ENCODE peak calls at places on chromosomes 3 and 15, in seven cellular contexts. P is neuronal stem cell, T is H9, L is H1, U is IMR-90, N is mesenchymal stem cell, G is trophoblast cell. B is an unnamed sample.
A peak's percentile ranks its signal among the peaks of the same experiment; 100 is the strongest.

GRCh38 chr15:75532413-75533250 is 46.5 kb downstream of the PTPN9 start:
- DNase-seq in P (peak; percentile 26), L (peak; percentile 54), U (peak; percentile 88), N (peak; percentile 89), G (peak; percentile 69), T (peak; percentile 61), B (peak; percentile 78)

GRCh38 chr3:185912929-185913901 is 24.6 kb downstream of the TRA2B start:
- DNase-seq in T (no peak), P (no peak), G (no peak), U (no peak), L (no peak), N (peak; percentile 38), B (no peak)

GRCh38 chr3:138369151-138369900 is 20.9 kb downstream of the MRAS start:
- DNase-seq in U (no peak), T (no peak), L (no peak), P (no peak), N (no peak), G (no peak), B (no peak)

GRCh38 chr3:184016820-184017671 is 638 bp downstream of the ABCC5 start:
- DNase-seq in P (peak; percentile 58), T (peak; percentile 69), N (peak; percentile 57), U (peak; percentile 32), G (peak; percentile 89), L (peak; percentile 72), B (peak; percentile 69)

GRCh38 chr15:29141908-29142747 is 127.5 kb downstream of the NSMCE3 start:
- DNase-seq in G (no peak), T (peak; percentile 14), U (no peak), L (peak; percentile 31), N (no peak), P (no peak), B (no peak)

GRCh38 chr15:44711356-44712107 is at the start of gene B2M:
- DNase-seq in N (peak; percentile 98), T (peak; percentile 94), P (peak; percentile 95), G (peak; percentile 97), L (peak; percentile 96), U (peak; percentile 96), B (peak; percentile 98)

GRCh38 chr15:65069179-65069578 is 1.4 kb upstream of the RASL12 start:
- DNase-seq in N (peak; percentile 99), T (no peak), P (no peak), U (peak; percentile 99), G (no peak), L (no peak), B (no peak)

GRCh38 chr3:157953565-157953964 is 152.7 kb downstream of the SHOX2 start:
- DNase-seq in T (no peak), P (no peak), U (no peak), G (no peak), L (no peak), N (no peak), B (peak; percentile 8)

GRCh38 chr15:41893422-41894250 is at the start of gene SPTBN5:
- DNase-seq in L (no peak), U (no peak), N (no peak), G (no peak), P (no peak), T (no peak), B (no peak)

GRCh38 chr3:181710581-181711255 is 1.0 kb upstream of the SOX2 start:
- DNase-seq in P (peak; percentile 92), T (peak; percentile 93), G (no peak), U (no peak), L (peak; percentile 85), N (no peak), B (no peak)

GRCh38 chr3:129025691-129026435 is 24.8 kb downstream of the EFCC1 start:
- DNase-seq in T (no peak), P (no peak), N (peak; percentile 81), L (no peak), U (no peak), G (no peak), B (no peak)

GRCh38 chr3:43317461-43318316 is 31.3 kb downstream of the SNRK start:
- DNase-seq in L (no peak), P (no peak), T (no peak), U (no peak), N (peak; percentile 82), G (no peak), B (peak; percentile 4)

GRCh38 chr15:50825946-50826345 is 60.4 kb upstream of the SPPL2A start:
- DNase-seq in T (no peak), N (peak; percentile 37), G (no peak), L (no peak), P (no peak), U (no peak), B (no peak)

GRCh38 chr15:101684384-101684783 is 32.2 kb upstream of the TM2D3 start:
- DNase-seq in L (no peak), G (peak; percentile 86), N (peak; percentile 92), T (no peak), P (no peak), U (peak; percentile 82), B (no peak)

GRCh38 chr15:74530771-74531143 is 10.3 kb upstream of the ARID3B start:
- DNase-seq in G (no peak), U (no peak), L (no peak), P (no peak), T (peak; percentile 29), N (no peak), B (no peak)

GRCh38 chr15:62591842-62592838 is 427.1 kb upstream of the C2CD4B start:
- DNase-seq in P (no peak), L (no peak), N (peak; percentile 48), G (no peak), T (no peak), U (peak; percentile 23), B (no peak)

GRCh38 chr15:63800245-63800644 is 33.5 kb downstream of the HERC1 start:
- DNase-seq in T (no peak), L (no peak), N (no peak), U (no peak), P (no peak), G (no peak), B (no peak)

GRCh38 chr3:47394140-47394855 is 13.5 kb downstream of the PTPN23 start:
- DNase-seq in N (peak; percentile 56), P (peak; percentile 35), T (no peak), U (peak; percentile 56), G (peak; percentile 92), L (no peak), B (peak; percentile 77)

GRCh38 chr3:15726881-15727280 is 70.9 kb downstream of the ANKRD28 start:
- DNase-seq in P (no peak), T (no peak), L (no peak), N (no peak), G (no peak), U (no peak), B (no peak)

GRCh38 chr3:158205324-158205723 is 95.4 kb downstream of the RSRC1 start:
- DNase-seq in L (no peak), U (no peak), P (no peak), G (no peak), N (no peak), T (no peak), B (no peak)

DNA sequence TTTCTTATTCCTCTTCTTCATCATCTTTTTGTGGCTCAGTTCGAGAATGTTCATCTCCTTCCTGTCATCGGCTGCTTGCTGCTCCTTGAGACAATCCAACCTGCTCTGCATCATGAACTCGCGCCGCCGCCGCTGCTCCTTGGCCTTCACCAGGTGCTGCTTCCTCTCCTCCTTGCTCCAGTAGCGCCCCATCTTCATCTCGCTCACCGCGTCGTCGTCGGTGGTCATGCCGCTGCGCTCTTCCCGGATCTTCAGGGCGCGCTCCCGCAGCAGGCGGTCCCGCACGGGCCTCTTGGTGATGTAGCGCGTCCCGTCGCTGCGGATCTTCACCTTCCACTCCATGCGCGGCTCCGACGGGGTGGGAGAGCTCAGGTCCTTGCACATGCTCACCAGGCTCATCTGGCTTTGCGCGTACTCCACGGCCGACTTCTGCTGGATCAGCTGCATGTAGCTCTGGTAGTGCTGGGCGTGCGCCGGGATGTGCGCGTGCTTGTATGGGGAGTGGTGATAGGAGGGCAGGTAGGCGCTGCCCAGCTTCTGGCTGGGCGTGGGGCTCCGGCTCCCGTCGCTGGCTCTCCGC is 241.2 kb downstream of the PDZRN3 start:
- DNase-seq in N (no peak), P (no peak), G (no peak), U (no peak), L (no peak), T (no peak), B (no peak)
- H2AK5ac ChIP-seq in N (no peak overlapping the region), P (no peak overlapping the region), G (no peak overlapping the region), U (no peak overlapping the region), L (no peak overlapping the region), T (no peak overlapping the region), B (no peak overlapping the region)

GRCh38 chr3:57752307-57752706 is 3.8 kb upstream of the SLMAP start:
- DNase-seq in U (peak; percentile 6), P (no peak), G (peak; percentile 50), N (peak; percentile 6), L (no peak), T (no peak), B (peak; percentile 57)
- H3K27ac ChIP-seq in U (no peak overlapping the region), P (no peak overlapping the region), G (no peak overlapping the region), N (no peak overlapping the region), L (no peak overlapping the region), T (no peak overlapping the region), B (no peak overlapping the region)

GRCh38 chr3:194560047-194560446 is 73.2 kb downstream of the TMEM44 start:
- DNase-seq in T (no peak), L (no peak), U (no peak), P (no peak), N (no peak), G (no peak), B (no peak)

GRCh38 chr3:194565597-194566190 is 67.5 kb downstream of the TMEM44 start:
- DNase-seq in T (no peak), L (no peak), U (peak; percentile 76), P (no peak), N (peak; percentile 86), G (no peak), B (no peak)

GRCh38 chr3:194562986-194563385 is 70.2 kb downstream of the TMEM44 start:
- DNase-seq in G (no peak), T (no peak), P (no peak), U (no peak), L (no peak), N (no peak), B (no peak)

GRCh38 chr3:194559530-194559929 is 72.7 kb upstream of the ATP13A3 start:
- DNase-seq in U (no peak), L (no peak), T (no peak), N (no peak), P (no peak), G (no peak), B (no peak)

GRCh38 chr3:194561306-194561974 is 71.8 kb downstream of the TMEM44 start:
- DNase-seq in N (peak; percentile 95), U (peak; percentile 94), T (no peak), L (no peak), P (no peak), G (no peak), B (no peak)
- H2AK5ac ChIP-seq in N (no peak overlapping the region), U (no peak overlapping the region), T (no peak overlapping the region), L (no peak overlapping the region), P (no peak overlapping the region), G (no peak overlapping the region), B (no peak overlapping the region)

GRCh38 chr3:195580733-195581443 is 2.9 kb downstream of the APOD start:
- DNase-seq in L (no peak), T (no peak), N (peak; percentile 40), G (no peak), U (peak; percentile 65), P (no peak), B (no peak)

GRCh38 chr3:195583831-195584542 is at the start of gene APOD:
- DNase-seq in T (no peak), P (no peak), G (no peak), U (peak; percentile 13), N (no peak), L (no peak), B (no peak)

GRCh38 chr3:195579281-195579680 is 4.5 kb downstream of the APOD start:
- DNase-seq in L (no peak), U (no peak), N (no peak), T (no peak), P (no peak), G (no peak), B (no peak)

GRCh38 chr3:195584543-195584870 is 767 bp upstream of the APOD start:
- DNase-seq in N (no peak), U (no peak), G (no peak), T (no peak), L (no peak), P (no peak), B (no peak)

GRCh38 chr3:195582947-195583346 is 793 bp downstream of the APOD start:
- DNase-seq in U (no peak), G (no peak), N (no peak), T (peak; percentile 74), P (no peak), L (no peak), B (peak; percentile 65)
- H3K27ac ChIP-seq in U (no peak overlapping the region), G (no peak overlapping the region), N (no peak overlapping the region), T (no peak overlapping the region), P (no peak overlapping the region), L (no peak overlapping the region), B (no peak overlapping the region)

B was measured in mesendoderm.